ENCODE peak calls at places on chromosomes 5 and 9, in four cellular contexts. D, E, U and P are unnamed samples.

GRCh38 chr5:19256036-19256435 is 732.0 kb downstream of the CDH18 start:
- DNase-seq in D (no peak), E (no peak), U (no peak), P (no peak)

GRCh38 chr5:156121834-156122386 is 205.1 kb upstream of the SGCD start:
- DNase-seq in D (no peak), E (no peak), U (no peak), P (no peak)

GRCh38 chr5:79785983-79786382 is 96.3 kb downstream of the CMYA5 start:
- DNase-seq in D (no peak), E (no peak), U (no peak), P (no peak)

GRCh38 chr5:15752886-15753285 is 252.9 kb downstream of the FBXL7 start:
- DNase-seq in D (no peak), E (no peak), U (no peak), P (no peak)

GRCh38 chr9:69044226-69045219 is 9.0 kb downstream of the FXN start:
- DNase-seq in D (no peak), E (no peak), U (no peak), P (no peak)

GRCh38 chr9:12166511-12166910 is 526.7 kb upstream of the TYRP1 start:
- DNase-seq in D (no peak), E (no peak), U (no peak), P (no peak)

GRCh38 chr5:52043543-52043942 is 660.3 kb downstream of the ISL1 start:
- DNase-seq in D (no peak), E (no peak), U (no peak), P (no peak)

GRCh38 chr9:72401396-72401795 is 36.4 kb upstream of the ZFAND5 start:
- DNase-seq in D (no peak), E (no peak), U (no peak), P (no peak)

GRCh38 chr5:88815048-88815789 is 67.8 kb downstream of the MEF2C start:
- DNase-seq in D (no peak), E (no peak), U (no peak), P (no peak)